ENCODE peak calls at places on chromosomes 16 and 17, in eight cellular contexts. K, Z, W, T, S, G, B and J are unnamed samples.

GRCh38 chr17:7047566-7047965 is 3.7 kb upstream of the SLC16A11 start:
- DNase-seq in S (no peak), Z (no peak), T (no peak), W (no peak), B (no peak), K (no peak), G (no peak), J (no peak)

GRCh38 chr17:28867276-28867675 is 12.5 kb downstream of the ERAL1 start:
- DNase-seq in T (no peak), Z (no peak), B (no peak), K (no peak), W (no peak), G (no peak), S (no peak), J (no peak)

GRCh38 chr17:49445561-49445960 is 30.9 kb upstream of the PHB1 start:
- DNase-seq in S (no peak), W (no peak), Z (no peak), G (no peak), B (no peak), T (no peak), K (peak; percentile 37), J (no peak)

GRCh38 chr17:80374039-80374731 is 40.8 kb upstream of the ENDOV start:
- DNase-seq in G (no peak), S (no peak), T (no peak), Z (no peak), B (no peak), K (peak; percentile 30), W (no peak), J (no peak)

GRCh38 chr16:73071131-73071940 is 23.4 kb upstream of the ZFHX3 start:
- DNase-seq in G (peak; percentile 38), B (peak; percentile 32), S (peak; percentile 79), K (peak; percentile 87), W (no peak), Z (no peak), T (no peak), J (no peak)

GRCh38 chr17:59696682-59697277 is 10.4 kb downstream of the PTRH2 start:
- DNase-seq in K (no peak), S (no peak), B (no peak), Z (no peak), W (no peak), G (no peak), T (no peak), J (no peak)

GRCh38 chr16:70433456-70434103 is 5.3 kb downstream of the ST3GAL2 start:
- DNase-seq in T (no peak), W (no peak), G (peak; percentile 79), B (peak; percentile 89), K (peak; percentile 84), Z (no peak), S (no peak), J (no peak)

GRCh38 chr17:17837966-17838962 is 1.5 kb upstream of the SREBF1 start:
- DNase-seq in T (no peak), K (no peak), Z (no peak), G (peak; percentile 39), B (peak; percentile 81), S (peak; percentile 78), W (no peak), J (no peak)

GRCh38 chr16:20041924-20042596 is 31.6 kb downstream of the GPR139 start:
- DNase-seq in W (no peak), T (no peak), G (no peak), Z (no peak), B (no peak), K (no peak), S (no peak), J (no peak)

GRCh38 chr17:4623249-4623648 is 18.2 kb downstream of the ALOX15 start:
- DNase-seq in G (peak; percentile 38), K (no peak), T (no peak), S (no peak), Z (no peak), B (no peak), W (no peak), J (no peak)

GRCh38 chr17:69909389-69909788 is 165.6 kb upstream of the KCNJ16 start:
- DNase-seq in T (no peak), G (peak; percentile 44), K (no peak), Z (no peak), B (no peak), S (no peak), W (no peak), J (no peak)

GRCh38 chr17:62704381-62704971 is 77.0 kb downstream of the MRC2 start:
- DNase-seq in W (no peak), K (peak; percentile 76), Z (no peak), S (peak; percentile 62), T (no peak), G (peak; percentile 44), B (peak; percentile 48), J (no peak)

GRCh38 chr17:46053911-46054534 is 55.0 kb downstream of the STH start:
- DNase-seq in B (peak; percentile 38), K (no peak), G (no peak), W (no peak), T (no peak), S (no peak), Z (no peak), J (no peak)

GRCh38 chr17:81002409-81003361 is 11.0 kb downstream of the CHMP6 start:
- DNase-seq in W (no peak), B (peak; percentile 79), S (no peak), G (peak; percentile 68), Z (no peak), K (peak; percentile 86), T (no peak), J (no peak)

GRCh38 chr17:79922798-79923197 is 83.6 kb upstream of the CBX4 start:
- DNase-seq in K (no peak), Z (no peak), T (no peak), W (no peak), B (no peak), G (no peak), S (no peak), J (no peak)

GRCh38 chr16:1773703-1774455 is 945 bp upstream of the MRPS34 start:
- DNase-seq in G (peak; percentile 52), K (no peak), B (no peak), Z (no peak), S (no peak), T (no peak), W (no peak), J (no peak)